ENCODE peak calls at places on chromosomes 3 and 15, in four cellular contexts. U is GM12891, N is K562, O is GM12878. F is an unnamed sample.

GRCh38 chr3:171971919-171972526 is 67.4 kb upstream of the FNDC3B start:
- DNase-seq in U (no peak), N (no peak), O (no peak), F (no peak)

GRCh38 chr3:194282436-194283122 is 68.5 kb downstream of the CPN2 start:
- DNase-seq in U (no peak), N (no peak), O (no peak), F (no peak)

GRCh38 chr3:58670506-58671125 is 4.0 kb upstream of the FAM3D start:
- DNase-seq in U (no peak), N (no peak), O (no peak), F (no peak)

GRCh38 chr3:111539351-111540331 is 2.4 kb upstream of the CD96 start:
- DNase-seq in U (no peak), N (no peak), O (peak), F (no peak)

GRCh38 chr3:134059680-134060560 is 30.2 kb upstream of the SLCO2A1 start:
- DNase-seq in U (no peak), N (no peak), O (no peak), F (no peak)

GRCh38 chr3:135889417-135889816 is 76.1 kb upstream of the PPP2R3A start:
- DNase-seq in U (no peak), N (no peak), O (no peak), F (no peak)

GRCh38 chr3:111763968-111764367 is 95.1 kb upstream of the PHLDB2 start:
- DNase-seq in U (no peak), N (no peak), O (no peak), F (no peak)

GRCh38 chr15:90809536-90809935 is 58.9 kb upstream of the FURIN start:
- DNase-seq in U (no peak), N (no peak), O (no peak), F (no peak)

GRCh38 chr15:32669870-32670623 is 28.5 kb downstream of the SCG5 start:
- DNase-seq in U (no peak), N (no peak), O (no peak), F (no peak)

GRCh38 chr3:179113903-179114302 is 34.3 kb upstream of the PIK3CA start:
- DNase-seq in U (no peak), N (no peak), O (no peak), F (no peak)

GRCh38 chr15:81303241-81304225 is 20.4 kb downstream of the STARD5 start:
- DNase-seq in U (no peak), N (no peak), O (no peak), F (no peak)

GRCh38 chr3:5021571-5022092 is 42.4 kb downstream of the BHLHE40 start:
- DNase-seq in U (no peak), N (no peak), O (no peak), F (no peak)

GRCh38 chr15:88438181-88438580 is 29.0 kb downstream of the MRPL46 start:
- DNase-seq in U (no peak), N (no peak), O (no peak), F (no peak)

GRCh38 chr3:116614795-116615362 is 94.7 kb upstream of the TUSC7 start:
- DNase-seq in U (no peak), N (no peak), O (no peak), F (no peak)

GRCh38 chr3:191987951-191988350 is 527.0 kb downstream of the PYDC2 start:
- DNase-seq in U (no peak), N (no peak), O (no peak), F (no peak)

GRCh38 chr15:41928637-41929620 is 35.1 kb upstream of the SPTBN5 start:
- DNase-seq in U (no peak), N (no peak), O (peak), F (no peak)

DNA sequence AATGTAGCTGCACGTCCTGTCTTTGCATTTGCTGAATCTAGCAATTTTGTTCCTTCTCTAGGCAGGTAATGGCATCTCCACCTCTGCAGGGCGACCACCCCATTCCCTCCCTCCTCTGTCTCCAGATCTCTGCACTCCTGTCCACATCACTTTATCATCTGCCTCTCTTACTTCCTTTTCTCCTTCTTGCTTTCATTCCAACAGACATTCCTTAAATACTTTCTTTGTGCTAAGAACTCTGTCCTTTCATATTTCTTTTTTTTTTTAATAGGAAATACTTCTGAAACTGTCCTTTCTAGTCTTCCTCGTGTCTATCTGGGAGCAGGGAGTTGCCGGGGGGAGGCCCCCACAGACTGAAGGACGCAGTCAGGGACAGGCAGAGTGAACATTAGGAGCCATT is 7.2 kb downstream of the ITIH3 start:
- DNase-seq in U (no peak), N (no peak), O (no peak), F (no peak)
- TF ChIP-seq SPI1 in U (no peak), N (no peak), O (no peak), F (no peak)

GRCh38 chr3:195873971-195874370 is 34.4 kb downstream of the TNK2 start:
- DNase-seq in U (no peak), N (no peak), O (no peak), F (no peak)

GRCh38 chr3:195873281-195873887 is 35.0 kb downstream of the TNK2 start:
- DNase-seq in U (no peak), N (no peak), O (no peak), F (no peak)

GRCh38 chr3:195872097-195872496 is 36.3 kb downstream of the TNK2 start:
- DNase-seq in U (no peak), N (no peak), O (no peak), F (no peak)

GRCh38 chr3:195870937-195871336 is 37.4 kb downstream of the TNK2 start:
- DNase-seq in U (no peak), N (no peak), O (no peak), F (no peak)

GRCh38 chr3:195872800-195873199 is 35.6 kb downstream of the TNK2 start:
- DNase-seq in U (no peak), N (no peak), O (no peak), F (no peak)
- TF ChIP-seq SPI1 in U (no peak), N (no peak), O (no peak), F (no peak)

DNA sequence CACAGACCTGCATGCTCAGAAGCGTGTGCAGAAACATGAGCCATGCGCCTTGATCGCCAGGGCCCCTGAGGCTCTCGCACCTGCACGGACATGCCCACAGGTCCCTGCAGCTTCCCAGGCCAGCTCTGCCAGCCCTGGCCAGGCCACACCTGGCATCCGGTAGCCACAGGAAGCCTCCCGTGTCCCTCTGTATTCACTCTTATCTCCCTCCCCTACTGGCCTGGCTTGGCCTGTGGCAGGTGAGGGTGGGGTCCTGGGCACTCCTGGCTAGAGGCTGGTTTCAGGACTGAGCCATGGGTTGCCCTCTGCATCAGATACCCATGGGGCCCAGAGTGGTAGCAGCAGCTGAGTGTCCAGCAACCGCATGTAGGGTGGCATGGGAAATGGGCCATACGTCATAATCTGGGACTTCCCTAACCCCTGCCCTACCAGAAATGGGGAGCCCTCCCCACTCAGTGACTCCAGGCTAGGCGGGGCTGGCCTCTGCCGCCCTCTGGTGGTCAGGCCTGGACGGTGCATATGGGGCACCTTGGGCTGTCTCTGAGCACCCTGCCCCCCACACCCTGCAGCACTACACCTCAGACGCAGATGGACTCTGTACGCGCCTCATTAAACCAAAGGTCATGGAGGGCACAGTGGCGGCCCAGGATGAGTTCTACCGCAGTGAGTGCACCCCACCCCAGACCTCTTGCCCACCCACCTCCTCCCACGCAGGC is 12.6 kb upstream of the LMAN1L start:
- DNase-seq in U (peak), N (peak), O (peak), F (peak)
- TF ChIP-seq SPI1 in U (peak), N (no peak), O (peak), F (peak)

DNA sequence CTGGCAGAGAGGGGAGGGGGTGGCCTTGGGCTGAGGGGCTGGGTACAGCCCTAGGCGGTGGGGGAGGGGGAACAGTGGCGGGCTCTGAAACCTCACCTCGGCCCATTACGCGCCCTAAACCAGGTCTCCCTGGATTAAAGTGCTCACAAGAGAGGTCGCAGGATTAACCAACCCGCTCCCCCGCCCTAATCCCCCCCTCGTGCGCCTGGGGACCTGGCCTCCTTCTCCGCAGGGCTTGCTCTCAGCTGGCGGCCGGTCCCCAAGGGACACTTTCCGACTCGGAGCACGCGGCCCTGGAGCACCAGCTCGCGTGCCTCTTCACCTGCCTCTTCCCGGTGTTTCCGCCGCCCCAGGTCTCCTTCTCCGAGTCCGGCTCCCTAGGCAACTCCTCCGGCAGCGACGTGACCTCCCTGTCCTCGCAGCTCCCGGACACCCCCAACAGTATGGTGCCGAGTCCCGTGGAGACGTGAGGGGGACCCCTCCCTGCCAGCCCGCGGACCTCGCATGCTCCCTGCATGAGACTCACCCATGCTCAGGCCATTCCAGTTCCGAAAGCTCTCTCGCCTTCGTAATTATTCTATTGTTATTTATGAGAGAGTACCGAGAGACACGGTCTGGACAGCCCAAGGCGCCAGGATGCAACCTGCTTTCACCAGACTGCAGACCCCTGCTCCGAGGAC is 4.9 kb downstream of the ISL2 start:
- DNase-seq in U (no peak), N (no peak), O (no peak), F (no peak)
- TF ChIP-seq SPI1 in U (no peak), N (no peak), O (no peak), F (no peak)

GRCh38 chr15:36364377-36364776 is 215.0 kb upstream of the CDIN1 start:
- DNase-seq in U (no peak), N (no peak), O (no peak), F (no peak)

GRCh38 chr15:36361351-36361870 is 218.0 kb upstream of the CDIN1 start:
- DNase-seq in U (no peak), N (no peak), O (no peak), F (no peak)

GRCh38 chr15:36359286-36359685 is 220.1 kb upstream of the CDIN1 start:
- DNase-seq in U (no peak), N (no peak), O (no peak), F (no peak)

GRCh38 chr15:36363335-36363734 is 216.1 kb upstream of the CDIN1 start:
- DNase-seq in U (no peak), N (no peak), O (no peak), F (no peak)

GRCh38 chr15:36362508-36362907 is 216.9 kb upstream of the CDIN1 start:
- DNase-seq in U (no peak), N (no peak), O (no peak), F (no peak)
- TF ChIP-seq SPI1 in U (no peak), N (no peak), O (no peak), F (no peak)

F was measured in HL-60.